ENCODE peak calls at places on chromosome 2, in four cellular contexts. G is A549, N is thyroid gland, X is AG04450. R is an unnamed sample.

GRCh38 chr2:54048117-54048785 is 67.2 kb upstream of the ACYP2 start:
- DNase-seq in G (no peak), N (no peak), X (no peak), R (no peak)

GRCh38 chr2:101734511-101735165 is 37.1 kb downstream of the MAP4K4 start:
- DNase-seq in X (no peak), N (no peak), G (no peak), R (no peak)

GRCh38 chr2:196372811-196373664 is 201.7 kb upstream of the STK17B start:
- DNase-seq in X (no peak), N (no peak), G (no peak), R (no peak)

GRCh38 chr2:65527451-65528240 is 95.2 kb upstream of the SPRED2 start:
- DNase-seq in N (no peak), G (no peak), X (no peak), R (no peak)

GRCh38 chr2:42663106-42663755 is 94.8 kb downstream of the MTA3 start:
- DNase-seq in N (peak), X (peak), G (peak), R (peak)

GRCh38 chr2:155145758-155146229 is 447.3 kb downstream of the KCNJ3 start:
- DNase-seq in N (no peak), X (no peak), G (no peak), R (no peak)

GRCh38 chr2:160666019-160666676 is 172.5 kb upstream of the RBMS1 start:
- DNase-seq in N (no peak), X (peak), G (peak), R (peak)

GRCh38 chr2:220687231-220687843 is 884.8 kb downstream of the EPHA4 start:
- DNase-seq in X (peak), G (peak), N (peak), R (no peak)

GRCh38 chr2:192571636-192572035 is 376.9 kb upstream of the TMEFF2 start:
- DNase-seq in X (no peak), G (no peak), N (no peak), R (no peak)

GRCh38 chr2:28250006-28250405 is 142.7 kb upstream of the FOSL2 start:
- DNase-seq in N (no peak), G (peak), X (peak), R (peak)

GRCh38 chr2:222105046-222105445 is 193.8 kb downstream of the PAX3 start:
- DNase-seq in X (no peak), G (no peak), N (no peak), R (no peak)

GRCh38 chr2:144496067-144496466 is 23.9 kb downstream of the ZEB2 start:
- DNase-seq in N (no peak), G (no peak), X (no peak), R (no peak)

GRCh38 chr2:199471443-199472057 is 13.8 kb upstream of the SATB2 start:
- DNase-seq in N (peak), X (no peak), G (peak), R (no peak)

GRCh38 chr2:172009823-172010222 is 10.1 kb downstream of the METAP1D start:
- DNase-seq in X (no peak), N (no peak), G (no peak), R (no peak)

GRCh38 chr2:118903489-118904215 is 38.3 kb upstream of the MARCO start:
- DNase-seq in N (no peak), X (no peak), G (no peak), R (no peak)

GRCh38 chr2:37882036-37882435 is 43.1 kb upstream of the RMDN2 start:
- DNase-seq in N (no peak), G (no peak), X (no peak), R (no peak)

GRCh38 chr2:74481961-74482800 is 617 bp downstream of the CCDC142 start:
- DNase-seq in G (no peak), X (no peak), N (no peak), R (no peak)

GRCh38 chr2:31987454-31987853 is 23.4 kb downstream of the MEMO1 start:
- DNase-seq in G (peak), X (no peak), N (no peak), R (peak)

GRCh38 chr2:28565720-28566295 is 69.9 kb downstream of the PLB1 start:
- DNase-seq in X (no peak), N (no peak), G (no peak), R (peak)

GRCh38 chr2:105768961-105769452 is 24.3 kb downstream of the NCK2 start:
- DNase-seq in G (no peak), N (no peak), X (no peak), R (no peak)

GRCh38 chr2:136714452-136714951 is 50.8 kb upstream of the THSD7B start:
- DNase-seq in X (no peak), N (no peak), G (no peak), R (no peak)

GRCh38 chr2:69731147-69731546 is 10.8 kb upstream of the ANXA4 start:
- DNase-seq in N (no peak), G (no peak), X (no peak), R (no peak)

GRCh38 chr2:221042926-221043325 is 529.2 kb downstream of the EPHA4 start:
- DNase-seq in X (no peak), N (no peak), G (no peak), R (no peak)

GRCh38 chr2:59816075-59816474 is 737.4 kb downstream of the BCL11A start:
- DNase-seq in G (no peak), X (no peak), N (no peak), R (no peak)

GRCh38 chr2:10904455-10904854 is 7.3 kb upstream of the KCNF1 start:
- DNase-seq in N (no peak), G (no peak), X (no peak), R (no peak)

GRCh38 chr2:13919981-13920382 is 712.5 kb upstream of the LRATD1 start:
- DNase-seq in N (no peak), G (no peak), X (no peak), R (peak)

GRCh38 chr2:71655498-71655897 is 202.1 kb downstream of the DYSF start:
- DNase-seq in N (no peak), X (no peak), G (no peak), R (no peak)

GRCh38 chr2:214604861-214605260 is 194.0 kb downstream of the VWC2L start:
- DNase-seq in G (peak), N (no peak), X (peak), R (no peak)

GRCh38 chr2:44635725-44636124 is 274.0 kb downstream of the CAMKMT start:
- DNase-seq in N (no peak), X (no peak), G (no peak), R (no peak)

GRCh38 chr2:177342736-177343135 is 49.8 kb upstream of the AGPS start:
- DNase-seq in X (no peak), N (no peak), G (no peak), R (no peak)

GRCh38 chr2:69701100-69701945 is 40.6 kb upstream of the ANXA4 start:
- DNase-seq in X (no peak), G (no peak), N (no peak), R (no peak)

GRCh38 chr2:14143435-14143834 is 489.1 kb upstream of the LRATD1 start:
- DNase-seq in G (no peak), N (no peak), X (no peak), R (no peak)

GRCh38 chr2:223549215-223549614 is 52.9 kb downstream of the SCG2 start:
- DNase-seq in N (no peak), X (peak), G (peak), R (peak)

GRCh38 chr2:128690431-128690830 is 371.8 kb upstream of the HS6ST1 start:
- DNase-seq in G (no peak), N (no peak), X (no peak), R (no peak)

DNA sequence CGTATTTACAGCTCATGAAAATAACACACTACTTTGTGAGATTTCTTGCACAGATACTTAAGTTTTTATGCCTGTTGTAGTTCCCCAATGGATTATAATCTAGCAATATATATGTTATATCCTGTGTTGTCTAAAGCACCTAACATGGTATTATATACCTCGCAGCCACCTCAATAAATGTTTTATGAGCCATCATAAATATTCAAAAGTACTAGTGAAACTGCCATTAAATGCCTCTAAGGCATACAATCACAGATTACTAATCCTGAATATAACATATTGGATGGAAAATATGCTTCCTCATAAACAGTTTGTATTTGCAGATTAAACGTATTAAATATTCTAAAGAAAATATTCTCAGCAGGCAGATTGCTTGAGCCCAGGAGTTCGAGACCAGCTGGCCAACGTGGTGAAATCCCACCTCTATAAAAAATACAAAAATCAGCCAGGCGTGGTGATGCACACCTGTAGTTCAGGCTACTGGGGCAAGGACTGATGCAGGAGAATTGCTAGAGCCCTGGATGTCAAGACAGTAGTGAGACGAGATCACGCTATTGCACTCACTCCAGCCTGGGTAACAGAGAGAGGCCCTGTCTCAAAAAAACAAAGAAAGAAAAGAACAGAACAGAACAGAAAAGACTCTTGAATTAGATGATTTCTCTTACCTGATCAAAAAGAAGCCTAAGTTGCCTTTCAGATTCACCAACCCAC is 64.1 kb downstream of the ATAD2B start:
- DNase-seq in X (no peak), N (no peak), G (no peak), R (no peak)
- H3K27ac ChIP-seq in X (no peak), N (no peak), G (no peak), R (no peak)

GRCh38 chr2:20440001-20440560 is 6.8 kb upstream of the RHOB start:
- DNase-seq in X (no peak), G (no peak), N (no peak), R (no peak)
- H3K27ac ChIP-seq in X (no peak), G (peak), N (no peak), R (no peak)

DNA sequence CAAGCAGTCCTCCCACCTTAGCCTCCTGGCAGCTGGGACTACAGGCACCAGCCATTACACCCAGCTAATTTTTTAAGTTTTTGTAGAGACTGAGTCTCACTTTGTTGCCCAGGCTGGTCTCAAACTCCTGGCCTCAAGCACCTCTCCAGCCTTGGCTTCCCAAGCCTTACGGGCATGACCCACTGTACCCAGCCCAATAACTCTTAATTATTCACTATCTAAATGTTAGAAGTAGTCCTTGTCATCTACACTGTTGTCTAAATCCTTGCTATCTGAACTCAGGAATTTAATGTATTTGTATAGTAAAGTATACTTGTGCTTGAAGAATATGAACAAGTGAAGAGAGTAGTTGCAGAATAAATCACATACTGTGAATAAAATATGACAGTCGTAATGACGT is 37.9 kb upstream of the NBEAL1 start:
- DNase-seq in X (no peak), N (no peak), G (no peak), R (no peak)
- H3K27ac ChIP-seq in X (no peak), N (no peak), G (no peak), R (no peak)

GRCh38 chr2:127575941-127576432 is 40.5 kb downstream of the MYO7B start:
- DNase-seq in X (no peak), N (no peak), G (no peak), R (no peak)
- H3K27ac ChIP-seq in X (no peak), N (no peak), G (no peak), R (no peak)

GRCh38 chr2:2018713-2019410 is 274.5 kb upstream of the PXDN start:
- DNase-seq in G (no peak), N (no peak), X (no peak), R (no peak)
- H3K27ac ChIP-seq in G (no peak), N (no peak), X (no peak), R (no peak)

DNA sequence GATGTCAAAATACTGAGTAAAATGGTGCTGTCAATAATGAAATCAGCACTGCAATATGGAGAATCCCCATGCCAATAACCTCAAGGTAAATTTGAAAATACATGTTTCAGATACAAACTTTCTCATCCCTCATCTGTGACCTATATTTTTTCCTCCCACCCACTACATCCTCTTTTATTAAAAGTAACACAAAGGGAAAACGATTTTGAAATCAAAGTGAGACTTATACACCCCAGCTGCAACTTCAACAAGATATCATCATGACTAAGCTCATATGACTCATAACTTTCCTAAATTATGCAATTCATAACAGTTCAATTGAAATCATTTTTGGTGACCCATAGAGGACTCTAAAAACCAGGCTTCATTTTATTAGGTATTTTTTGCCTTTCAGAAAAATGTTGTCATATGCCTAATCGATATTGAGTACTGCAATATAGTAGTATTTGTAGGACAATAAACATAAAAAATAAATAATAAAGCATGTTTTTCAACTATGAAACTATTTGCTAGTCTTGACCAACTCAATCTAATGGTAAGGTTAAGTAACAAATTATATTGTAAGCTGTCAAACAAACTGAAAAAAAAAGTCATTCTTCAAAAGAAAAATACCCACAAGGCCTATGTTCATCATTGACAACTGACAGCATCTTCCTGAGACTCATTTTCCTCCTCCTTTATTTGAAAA is 3.0 kb downstream of the ADAM17 start:
- DNase-seq in G (peak), X (peak), N (no peak), R (no peak)
- H3K27ac ChIP-seq in G (peak), X (no peak), N (peak), R (peak)

GRCh38 chr2:98946875-98947274 is 10.8 kb upstream of the CRACDL start:
- DNase-seq in X (no peak), G (no peak), N (no peak), R (no peak)
- H3K27ac ChIP-seq in X (no peak), G (no peak), N (no peak), R (no peak)

GRCh38 chr2:189049709-189050108 is 75.5 kb downstream of the COL3A1 start:
- DNase-seq in X (no peak), G (no peak), N (no peak), R (no peak)

GRCh38 chr2:189048189-189048588 is 74.0 kb downstream of the COL3A1 start:
- DNase-seq in N (no peak), X (no peak), G (no peak), R (no peak)

GRCh38 chr2:189047469-189047868 is 73.3 kb downstream of the COL3A1 start:
- DNase-seq in N (no peak), X (no peak), G (no peak), R (no peak)

GRCh38 chr2:189046275-189046674 is 72.1 kb downstream of the COL3A1 start:
- DNase-seq in N (no peak), X (no peak), G (no peak), R (no peak)

GRCh38 chr2:189050110-189050712 is 76.0 kb downstream of the COL3A1 start:
- DNase-seq in X (no peak), G (no peak), N (no peak), R (no peak)
- H3K27ac ChIP-seq in X (no peak), G (no peak), N (no peak), R (no peak)